ENCODE peak calls at places on chromosome 7, in six cellular contexts. V is gastrocnemius medialis, Q is psoas muscle, T is thoracic aorta, F is adrenal gland, N is mesendoderm. K is an unnamed sample.
A peak's percentile ranks its signal among the peaks of the same experiment; 100 is the strongest.

GRCh38 chr7:14207154-14207553 is 217.7 kb upstream of the ETV1 start:
- DNase-seq in V (no peak), Q (no peak), T (no peak), F (no peak), N (peak; percentile 13), K (no peak)

GRCh38 chr7:7581531-7582179 is 15.0 kb downstream of the MIOS start:
- DNase-seq in V (no peak), Q (no peak), T (no peak), F (no peak), N (peak; percentile 94), K (no peak)

GRCh38 chr7:41921453-41921912 is 218.6 kb upstream of the INHBA start:
- DNase-seq in V (peak; percentile 49), Q (no peak), T (no peak), F (no peak), N (no peak), K (no peak)

GRCh38 chr7:142025896-142026295 is 30.2 kb downstream of the MGAM start:
- DNase-seq in V (no peak), Q (no peak), T (no peak), F (no peak), N (no peak), K (no peak)

GRCh38 chr7:31603076-31603475 is 83.9 kb upstream of the PPP1R17 start:
- DNase-seq in V (no peak), Q (no peak), T (no peak), F (no peak), N (peak; percentile 40), K (no peak)

GRCh38 chr7:3754488-3755365 is 453.7 kb downstream of the SDK1 start:
- DNase-seq in V (no peak), Q (no peak), T (no peak), F (no peak), N (peak; percentile 76), K (peak; percentile 4)

GRCh38 chr7:18508441-18509427 is 13.2 kb downstream of the HDAC9 start:
- DNase-seq in V (peak; percentile 42), Q (no peak), T (no peak), F (no peak), N (peak; percentile 94), K (no peak)

GRCh38 chr7:133563196-133563707 is 310.4 kb downstream of the EXOC4 start:
- DNase-seq in V (no peak), Q (no peak), T (no peak), F (no peak), N (no peak), K (no peak)

GRCh38 chr7:66306243-66306642 is 101.1 kb downstream of the TPST1 start:
- DNase-seq in V (no peak), Q (no peak), T (no peak), F (no peak), N (no peak), K (no peak)

GRCh38 chr7:158424011-158424410 is 163.6 kb downstream of the PTPRN2 start:
- DNase-seq in V (no peak), Q (no peak), T (no peak), F (no peak), N (no peak), K (no peak)

GRCh38 chr7:157016352-157017041 is 6.0 kb upstream of the MNX1 start:
- DNase-seq in V (no peak), Q (no peak), T (no peak), F (no peak), N (peak; percentile 54), K (no peak)

GRCh38 chr7:155418941-155419755 is 38.8 kb upstream of the EN2 start:
- DNase-seq in V (no peak), Q (no peak), T (no peak), F (no peak), N (no peak), K (no peak)

GRCh38 chr7:41052736-41053135 is 650.2 kb downstream of the INHBA start:
- DNase-seq in V (no peak), Q (no peak), T (no peak), F (no peak), N (peak; percentile 86), K (no peak)

GRCh38 chr7:68015565-68016532 is 1019.2 kb downstream of the TYW1 start:
- DNase-seq in V (no peak), Q (no peak), T (no peak), F (peak; percentile 31), N (no peak), K (no peak)

GRCh38 chr7:4837041-4837813 is 24.6 kb downstream of the PAPOLB start:
- DNase-seq in V (no peak), Q (no peak), T (no peak), F (no peak), N (no peak), K (no peak)

GRCh38 chr7:84113286-84113685 is 81.3 kb downstream of the SEMA3A start:
- DNase-seq in V (no peak), Q (no peak), T (no peak), F (no peak), N (no peak), K (no peak)

GRCh38 chr7:29839302-29839701 is 33.0 kb downstream of the WIPF3 start:
- DNase-seq in V (peak; percentile 78), Q (peak; percentile 82), T (no peak), F (peak; percentile 25), N (peak; percentile 6), K (no peak)

GRCh38 chr7:5557920-5558401 is 134.3 kb upstream of the TNRC18 start:
- DNase-seq in V (peak; percentile 99), Q (peak; percentile 93), T (no peak), F (peak; percentile 81), N (no peak), K (peak; percentile 69)

GRCh38 chr7:1534330-1535099 is 4.0 kb downstream of the MAFK start:
- DNase-seq in V (peak; percentile 32), Q (peak; percentile 62), T (no peak), F (no peak), N (no peak), K (no peak)

GRCh38 chr7:30682131-30683083 is at the start of gene CRHR2:
- DNase-seq in V (no peak), Q (no peak), T (no peak), F (no peak), N (no peak), K (no peak)

GRCh38 chr7:80807166-80807900 is 111.5 kb downstream of the SEMA3C start:
- DNase-seq in V (no peak), Q (no peak), T (no peak), F (no peak), N (no peak), K (no peak)

GRCh38 chr7:123230603-123231002 is 30.8 kb upstream of the SLC13A1 start:
- DNase-seq in V (no peak), Q (no peak), T (no peak), F (no peak), N (no peak), K (no peak)

GRCh38 chr7:102973096-102973802 is 60.4 kb downstream of the LRRC17 start:
- DNase-seq in V (no peak), Q (no peak), T (no peak), F (peak; percentile 79), N (no peak), K (no peak)

GRCh38 chr7:783556-784490 is 48.5 kb upstream of the SUN1 start:
- DNase-seq in V (no peak), Q (peak; percentile 42), T (no peak), F (no peak), N (no peak), K (no peak)

GRCh38 chr7:113331155-113331898 is 213.0 kb upstream of the SMIM30 start:
- DNase-seq in V (no peak), Q (peak; percentile 24), T (no peak), F (no peak), N (peak; percentile 73), K (no peak)

DNA sequence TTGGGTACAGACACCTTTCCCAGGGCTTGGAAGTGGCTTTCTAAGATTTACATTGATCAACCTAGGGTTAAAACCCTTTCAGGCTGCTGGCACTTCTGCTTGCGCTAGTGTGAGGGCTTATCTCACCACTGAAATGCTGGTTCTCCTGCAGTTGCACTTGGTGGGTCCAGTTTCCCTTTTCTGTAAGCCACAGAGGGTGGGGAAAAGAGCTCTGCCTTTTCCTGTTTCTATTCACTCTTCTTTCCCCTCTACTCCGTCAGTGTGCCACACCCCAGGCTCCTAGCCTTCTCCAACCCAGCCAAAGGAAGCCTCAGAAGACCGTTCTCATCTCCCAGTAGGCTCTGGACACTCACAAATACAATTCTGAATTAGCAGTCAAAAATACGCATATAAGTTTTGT is 19.0 kb upstream of the CAPZA2 start:
- DNase-seq in V (no peak), Q (no peak), T (no peak), F (no peak), N (no peak), K (no peak)
- H3K27ac ChIP-seq in V (no peak overlapping the region), Q (no peak overlapping the region), T (peak overlapping the region; percentile 9), F (no peak overlapping the region), N (no peak overlapping the region), K (no peak overlapping the region)

GRCh38 chr7:73995821-73996511 is 32.0 kb upstream of the ELN start:
- DNase-seq in V (no peak), Q (no peak), T (no peak), F (no peak), N (no peak), K (no peak)

GRCh38 chr7:73994023-73994422 is 34.0 kb upstream of the ELN start:
- DNase-seq in V (no peak), Q (no peak), T (no peak), F (no peak), N (no peak), K (peak; percentile 82)

GRCh38 chr7:73995330-73995729 is 32.6 kb upstream of the ELN start:
- DNase-seq in V (no peak), Q (no peak), T (peak; percentile 58), F (no peak), N (no peak), K (no peak)

GRCh38 chr7:73992104-73992562 is 35.8 kb upstream of the ELN start:
- DNase-seq in V (no peak), Q (no peak), T (peak; percentile 68), F (peak; percentile 37), N (no peak), K (no peak)

GRCh38 chr7:73994761-73995160 is 33.2 kb upstream of the ELN start:
- DNase-seq in V (no peak), Q (no peak), T (no peak), F (no peak), N (no peak), K (no peak)
- H3K4me1 ChIP-seq in V (peaks cover 7% of the 10 kb centered on the region), Q (peaks cover 9% of the 10 kb centered on the region), T (peaks cover 33% of the 10 kb centered on the region), F (no peaks in the 10 kb centered on the region), N (no peaks in the 10 kb centered on the region), K (no peaks in the 10 kb centered on the region)

GRCh38 chr7:151710121-151710640 is 166.7 kb downstream of the PRKAG2 start:
- DNase-seq in V (no peak), Q (peak; percentile 49), T (no peak), F (no peak), N (no peak), K (peak; percentile 38)

GRCh38 chr7:151709141-151710038 is 167.5 kb downstream of the PRKAG2 start:
- DNase-seq in V (no peak), Q (no peak), T (no peak), F (no peak), N (no peak), K (no peak)

GRCh38 chr7:151710646-151711434 is 166.1 kb downstream of the PRKAG2 start:
- DNase-seq in V (no peak), Q (no peak), T (no peak), F (no peak), N (no peak), K (peak; percentile 95)

GRCh38 chr7:151711906-151712771 is 164.8 kb downstream of the PRKAG2 start:
- DNase-seq in V (no peak), Q (peak; percentile 49), T (no peak), F (no peak), N (no peak), K (no peak)

GRCh38 chr7:151711435-151711872 is 165.5 kb downstream of the PRKAG2 start:
- DNase-seq in V (no peak), Q (no peak), T (no peak), F (no peak), N (no peak), K (no peak)
- H3K27ac ChIP-seq in V (peak overlapping the region; percentile 8), Q (peak overlapping the region; percentile 30), T (no peak overlapping the region), F (no peak overlapping the region), N (no peak overlapping the region), K (no peak overlapping the region)

GRCh38 chr7:82313269-82313668 is 130.3 kb downstream of the CACNA2D1 start:
- DNase-seq in V (no peak), Q (no peak), T (no peak), F (no peak), N (peak; percentile 67), K (no peak)
- H3K4me1 ChIP-seq in V (peaks cover 45% of the 10 kb centered on the region), Q (peaks cover 37% of the 10 kb centered on the region), T (no peaks in the 10 kb centered on the region), F (peaks cover 6% of the 10 kb centered on the region), N (peaks cover 5% of the 10 kb centered on the region), K (no peaks in the 10 kb centered on the region)

K was measured in small intestine.